ENCODE peak calls at places on chromosomes 6 and 20, in seven cellular contexts. B is breast epithelium, I is adrenal gland, P is mammary epithelial cell, L is SK-N-SH, Y is AG10803, J is dorsolateral prefrontal cortex. N is an unnamed sample.

GRCh38 chr6:156889469-156889868 is 112.3 kb downstream of the ARID1B start:
- DNase-seq in L (no peak), B (no peak), J (no peak), I (no peak), Y (no peak), P (no peak), N (no peak)

GRCh38 chr6:16583151-16583762 is 178.0 kb downstream of the ATXN1 start:
- DNase-seq in Y (no peak), P (no peak), I (no peak), B (no peak), L (no peak), J (peak), N (no peak)

GRCh38 chr6:16292942-16293341 is 54.6 kb downstream of the GMPR start:
- DNase-seq in J (no peak), I (no peak), P (no peak), L (no peak), B (no peak), Y (no peak), N (no peak)

GRCh38 chr6:15526129-15526764 is 136.6 kb downstream of the DTNBP1 start:
- DNase-seq in B (no peak), P (no peak), Y (no peak), L (no peak), I (no peak), J (no peak), N (no peak)

GRCh38 chr6:113103618-113104390 is 753.3 kb upstream of the MARCKS start:
- DNase-seq in B (no peak), L (no peak), Y (peak), P (peak), I (no peak), J (no peak), N (no peak)

GRCh38 chr20:33981964-33982363 is 11.7 kb upstream of the RALY start:
- DNase-seq in P (no peak), Y (no peak), I (no peak), J (no peak), L (no peak), B (no peak), N (no peak)

GRCh38 chr20:62350098-62350628 is 16.9 kb downstream of the LAMA5 start:
- DNase-seq in I (no peak), Y (no peak), L (no peak), J (no peak), B (peak), P (peak), N (no peak)

GRCh38 chr6:78489874-78490273 is 377.5 kb upstream of the IRAK1BP1 start:
- DNase-seq in B (no peak), J (no peak), P (peak), Y (no peak), I (no peak), L (no peak), N (no peak)

GRCh38 chr6:83853968-83854501 is 875 bp downstream of the RIPPLY2 start:
- DNase-seq in B (no peak), L (peak), P (no peak), Y (no peak), I (no peak), J (peak), N (no peak)

GRCh38 chr6:42007753-42008528 is 42.4 kb upstream of the TAF8 start:
- DNase-seq in Y (no peak), B (no peak), I (no peak), L (no peak), P (no peak), J (no peak), N (no peak)

GRCh38 chr6:109239192-109239917 is 142.9 kb downstream of the CD164 start:
- DNase-seq in Y (no peak), P (no peak), J (no peak), B (no peak), I (no peak), L (no peak), N (no peak)

GRCh38 chr6:74752303-74752702 is 453.6 kb downstream of the COL12A1 start:
- DNase-seq in L (no peak), J (no peak), P (no peak), Y (no peak), B (no peak), I (no peak), N (no peak)

GRCh38 chr6:107735906-107736635 is 88.0 kb downstream of the SCML4 start:
- DNase-seq in B (no peak), L (no peak), I (no peak), J (no peak), P (no peak), Y (no peak), N (no peak)

GRCh38 chr20:29497261-29497671 is 1760.2 kb upstream of the DEFB115 start:
- DNase-seq in Y (peak), P (no peak), B (no peak), L (peak), J (no peak), I (no peak), N (no peak)
- H3K4me3 ChIP-seq in Y (no peak), P (no peak), B (no peak), L (peak), J (no peak), I (no peak), N (no peak)

GRCh38 chr6:33746036-33746600 is 587 bp downstream of the IP6K3 start:
- DNase-seq in P (peak), L (peak), J (no peak), I (no peak), B (peak), Y (peak), N (peak)
- H3K4me3 ChIP-seq in P (no peak), L (no peak), J (peak), I (no peak), B (no peak), Y (no peak), N (peak)

GRCh38 chr20:50953821-50954220 is 4.5 kb downstream of the DPM1 start:
- DNase-seq in B (no peak), L (no peak), P (peak), Y (no peak), J (no peak), I (no peak), N (no peak)

GRCh38 chr20:50958733-50959542 is at the start of gene MOCS3:
- DNase-seq in Y (peak), L (peak), J (peak), I (peak), P (no peak), B (peak), N (peak)

GRCh38 chr20:50957798-50958732 is at the start of gene DPM1:
- DNase-seq in L (peak), J (peak), P (peak), I (peak), Y (no peak), B (peak), N (peak)

GRCh38 chr20:50959543-50960126 is 1.0 kb downstream of the MOCS3 start:
- DNase-seq in L (no peak), Y (no peak), P (no peak), I (no peak), B (no peak), J (no peak), N (no peak)

DNA sequence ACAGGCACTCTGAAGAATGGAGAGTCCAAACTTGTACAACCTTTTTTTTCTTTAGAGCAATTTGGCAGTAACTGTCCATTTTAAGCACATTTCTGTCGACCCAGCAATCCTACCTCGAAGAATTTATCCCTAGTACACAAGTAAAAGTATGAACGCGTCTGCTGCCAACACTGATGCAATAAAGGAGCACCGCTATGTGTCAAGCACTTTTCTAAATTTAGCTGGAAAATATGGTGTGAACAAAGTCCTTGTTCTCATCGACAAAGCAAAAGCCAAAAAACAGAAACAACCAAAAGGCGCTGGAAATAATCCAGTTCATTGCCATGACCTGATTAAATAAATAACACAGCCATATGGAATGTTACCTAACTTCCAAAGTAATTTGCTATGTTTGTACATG is 1.1 kb downstream of the DPM1 start:
- DNase-seq in I (no peak), B (no peak), Y (peak), P (no peak), J (no peak), L (no peak), N (no peak)
- H3K4me3 ChIP-seq in I (peak), B (peak), Y (peak), P (peak), J (peak), L (peak), N (peak)

GRCh38 chr20:41002842-41003142 is 25.8 kb upstream of the TOP1 start:
- DNase-seq in L (no peak), Y (no peak), I (no peak), B (no peak), J (no peak), P (no peak), N (no peak)

GRCh38 chr20:41005361-41005729 is 23.3 kb upstream of the TOP1 start:
- DNase-seq in Y (peak), I (peak), L (no peak), P (peak), J (no peak), B (peak), N (peak)

GRCh38 chr20:41003143-41003932 is 25.3 kb upstream of the TOP1 start:
- DNase-seq in Y (peak), L (no peak), B (peak), J (no peak), I (peak), P (peak), N (no peak)

GRCh38 chr20:41006126-41006935 is 22.3 kb upstream of the TOP1 start:
- DNase-seq in L (no peak), B (no peak), I (no peak), Y (no peak), J (no peak), P (no peak), N (no peak)

GRCh38 chr20:41004561-41005360 is 23.9 kb upstream of the TOP1 start:
- DNase-seq in B (no peak), J (no peak), I (no peak), L (no peak), P (peak), Y (peak), N (no peak)
- H3K4me3 ChIP-seq in B (peak), J (no peak), I (no peak), L (no peak), P (no peak), Y (no peak), N (no peak)